ENCODE peak calls at places on chromosomes 11 and 22, in five cellular contexts. M, W, R, E and V are unnamed samples.
A peak's percentile ranks its signal among the peaks of the same experiment; 100 is the strongest.

GRCh38 chr11:118621071-118621815 is 13.8 kb downstream of the PHLDB1 start:
- DNase-seq in M (peak; percentile 51), W (peak; percentile 82), R (no peak), E (peak; percentile 84), V (peak; percentile 85)

GRCh38 chr11:119205080-119205479 is 1.1 kb upstream of the CBL start:
- DNase-seq in M (no peak), W (no peak), R (no peak), E (no peak), V (no peak)

GRCh38 chr11:69501891-69502860 is 20.7 kb downstream of the LINC01488 start:
- DNase-seq in M (no peak), W (no peak), R (no peak), E (no peak), V (no peak)

GRCh38 chr11:32435152-32435480 is 223 bp downstream of the WT1 start:
- DNase-seq in M (no peak), W (no peak), R (no peak), E (no peak), V (no peak)

GRCh38 chr11:288328-289144 is at the start of gene PGGHG:
- DNase-seq in M (no peak), W (peak; percentile 87), R (peak; percentile 95), E (no peak), V (peak; percentile 84)

GRCh38 chr11:952406-953385 is 27.0 kb downstream of the AP2A2 start:
- DNase-seq in M (no peak), W (peak; percentile 73), R (no peak), E (no peak), V (peak; percentile 73)

GRCh38 chr11:23653071-23653675 is 792.9 kb upstream of the CCDC179 start:
- DNase-seq in M (no peak), W (no peak), R (no peak), E (no peak), V (no peak)

GRCh38 chr11:111376453-111376871 is 2.6 kb downstream of the POU2AF1 start:
- DNase-seq in M (no peak), W (no peak), R (no peak), E (no peak), V (no peak)

GRCh38 chr11:103651341-103651998 is 385.0 kb upstream of the DDI1 start:
- DNase-seq in M (no peak), W (no peak), R (no peak), E (no peak), V (no peak)

GRCh38 chr11:65013692-65014145 is 241 bp upstream of the ARL2 start:
- DNase-seq in M (peak; percentile 80), W (peak; percentile 92), R (peak; percentile 95), E (peak; percentile 88), V (peak; percentile 89)

GRCh38 chr11:129278586-129279319 is 86.6 kb upstream of the ARHGAP32 start:
- DNase-seq in M (no peak), W (peak; percentile 12), R (peak; percentile 15), E (no peak), V (no peak)

GRCh38 chr11:69357458-69358397 is 63.8 kb downstream of the MYEOV start:
- DNase-seq in M (no peak), W (peak; percentile 6), R (no peak), E (no peak), V (peak; percentile 21)

GRCh38 chr11:34380696-34381095 is 22.9 kb upstream of the ABTB2 start:
- DNase-seq in M (peak; percentile 39), W (no peak), R (no peak), E (no peak), V (no peak)

DNA sequence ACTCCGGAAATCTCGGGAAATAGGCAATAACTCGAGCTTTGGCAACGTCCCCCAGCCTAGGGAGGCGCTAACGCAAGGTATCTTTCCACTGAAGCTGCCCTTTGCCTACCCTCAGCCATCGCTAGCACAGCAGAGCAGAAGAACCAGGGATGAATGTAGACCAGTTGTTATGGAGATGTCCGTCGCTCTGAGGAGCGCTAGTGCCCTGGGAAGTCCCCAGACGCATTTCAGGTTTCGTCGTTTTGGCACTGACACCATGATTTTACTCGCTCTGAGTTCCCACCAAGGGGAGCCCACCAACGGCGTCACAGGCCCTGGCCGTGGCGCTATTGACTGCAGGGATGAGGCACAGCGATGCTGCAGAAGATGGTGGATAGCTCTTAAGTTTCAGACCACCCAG is 22.7 kb upstream of the BDNF start:
- DNase-seq in M (no peak), W (no peak), R (no peak), E (no peak), V (no peak)
- TF ChIP-seq POLR2AphosphoS5 in M (no peak), W (no peak), R (no peak), E (no peak), V (no peak)

DNA sequence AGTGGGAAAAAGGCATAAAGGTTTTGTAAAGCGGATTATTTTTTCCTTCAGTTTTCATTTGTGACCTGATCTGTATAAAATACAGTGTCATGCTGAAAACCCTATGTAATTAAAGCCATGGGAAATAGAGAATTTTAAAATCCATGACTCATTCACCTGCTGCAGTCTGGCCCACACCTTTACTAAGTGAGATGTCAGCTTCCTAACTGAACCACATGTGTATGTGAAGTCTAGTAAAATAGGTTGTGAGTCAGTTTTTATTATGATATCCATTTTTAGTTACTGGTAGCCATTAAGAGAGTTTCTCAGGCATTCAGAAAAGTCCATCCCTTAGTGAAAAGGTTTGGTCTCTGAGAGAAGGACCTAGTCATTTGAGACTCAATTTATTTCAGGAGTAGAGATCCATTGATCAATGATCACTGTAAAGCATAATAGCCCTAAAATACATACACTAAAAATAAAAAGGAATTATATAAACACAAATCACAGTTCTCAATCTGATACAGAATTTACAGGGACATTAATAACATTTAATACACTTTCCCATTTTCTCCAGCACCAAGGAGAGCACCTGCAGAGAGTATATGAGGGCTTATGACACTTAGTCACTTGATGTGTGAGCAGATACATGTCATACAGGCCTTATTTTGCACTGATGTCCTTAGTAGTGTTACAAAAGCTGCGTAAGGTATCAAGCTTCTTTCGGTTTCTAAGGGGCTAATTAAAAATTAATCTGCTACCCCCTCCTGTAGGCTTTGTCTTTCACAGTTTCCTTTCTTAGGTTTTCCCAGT is 61.1 kb downstream of the TRIM44 start:
- DNase-seq in M (no peak), W (no peak), R (no peak), E (no peak), V (no peak)
- TF ChIP-seq POLR2A in M (no peak), W (no peak), R (no peak), E (no peak), V (no peak)

GRCh38 chr22:35467788-35468187 is 67.8 kb downstream of the MCM5 start:
- DNase-seq in M (no peak), W (peak; percentile 71), R (no peak), E (peak; percentile 66), V (peak; percentile 85)
- TF ChIP-seq POLR2AphosphoS5 in M (no peak), W (peak; percentile 50), R (no peak), E (peak; percentile 73), V (peak; percentile 43)

GRCh38 chr22:43187171-43188099 is 501 bp upstream of the TTLL12 start:
- DNase-seq in M (peak; percentile 90), W (peak; percentile 97), R (peak; percentile 98), E (peak; percentile 91), V (peak; percentile 98)
- TF ChIP-seq POLR2A in M (peak; percentile 95), W (peak; percentile 62), R (peak; percentile 96), E (peak; percentile 55), V (peak; percentile 13)

GRCh38 chr11:12695878-12696277 is 21.7 kb downstream of the TEAD1 start:
- DNase-seq in M (no peak), W (no peak), R (no peak), E (no peak), V (no peak)
- TF ChIP-seq POLR2AphosphoS5 in M (no peak), W (no peak), R (no peak), E (no peak), V (no peak)